ENCODE peak calls at places on chromosomes 7 and 10, in eight cellular contexts. A is cardiac fibroblast, X is brain microvascular endothelial cell, P is nephron progenitor cell, V is AG10803, W is thoracic aorta, C is GM12864, Z is uterus. F is an unnamed sample.

GRCh38 chr7:33821970-33822369 is 83.4 kb upstream of the BMPER start:
- DNase-seq in W (no peak), C (no peak), Z (no peak), P (no peak), X (no peak), A (no peak), V (peak), F (no peak)

GRCh38 chr7:91201731-91202130 is 62.5 kb upstream of the FZD1 start:
- DNase-seq in V (no peak), P (no peak), A (no peak), W (no peak), C (no peak), Z (no peak), X (no peak), F (no peak)

GRCh38 chr10:49287689-49288340 is 11.2 kb upstream of the C10orf71 start:
- DNase-seq in X (no peak), V (no peak), Z (no peak), C (no peak), P (no peak), A (no peak), W (no peak), F (no peak)

GRCh38 chr7:16114633-16115032 is 306.7 kb downstream of the CRPPA start:
- DNase-seq in A (peak), P (no peak), W (no peak), X (no peak), V (peak), C (no peak), Z (no peak), F (no peak)

GRCh38 chr7:23471090-23471859 is 984 bp upstream of the IGF2BP3 start:
- DNase-seq in W (no peak), A (peak), V (no peak), Z (no peak), C (peak), X (peak), P (peak), F (peak)

GRCh38 chr7:158695726-158696452 is 8.7 kb downstream of the NCAPG2 start:
- DNase-seq in Z (peak), A (peak), W (no peak), C (peak), X (peak), P (no peak), V (peak), F (peak)

GRCh38 chr10:33157108-33157507 is 177.4 kb downstream of the NRP1 start:
- DNase-seq in X (peak), V (peak), Z (no peak), C (no peak), P (no peak), W (no peak), A (peak), F (no peak)

GRCh38 chr10:125061557-125062243 is 98.7 kb downstream of the CTBP2 start:
- DNase-seq in P (no peak), C (peak), X (no peak), W (no peak), A (no peak), V (no peak), Z (no peak), F (peak)

GRCh38 chr10:34124522-34125035 is 690.5 kb downstream of the PARD3 start:
- DNase-seq in X (peak), A (peak), W (no peak), V (peak), Z (no peak), P (no peak), C (no peak), F (no peak)

GRCh38 chr10:116120688-116121087 is 152.3 kb downstream of the GFRA1 start:
- DNase-seq in V (no peak), P (peak), X (no peak), W (no peak), Z (no peak), A (no peak), C (no peak), F (no peak)

GRCh38 chr10:126392469-126392868 is 4.2 kb upstream of the ADAM12 start:
- DNase-seq in V (no peak), C (no peak), P (no peak), W (no peak), A (no peak), Z (no peak), X (no peak), F (no peak)

GRCh38 chr7:33107136-33108066 is 1.8 kb downstream of the RP9 start:
- DNase-seq in C (no peak), X (peak), Z (peak), W (no peak), P (peak), A (peak), V (peak), F (no peak)

GRCh38 chr10:63133787-63134557 is 844 bp downstream of the NRBF2 start:
- DNase-seq in A (peak), Z (no peak), C (no peak), P (no peak), X (no peak), W (no peak), V (peak), F (peak)

GRCh38 chr7:146659732-146660131 is 543.1 kb downstream of the CNTNAP2 start:
- DNase-seq in W (no peak), V (no peak), Z (no peak), X (no peak), P (no peak), A (no peak), C (no peak), F (no peak)

GRCh38 chr10:33330543-33331019 is 3.9 kb downstream of the NRP1 start:
- DNase-seq in A (peak), V (peak), X (peak), W (peak), Z (peak), C (peak), P (peak), F (peak)

GRCh38 chr7:105794741-105795729 is 81.4 kb downstream of the ATXN7L1 start:
- DNase-seq in W (no peak), V (peak), C (no peak), P (no peak), Z (peak), A (peak), X (no peak), F (no peak)

GRCh38 chr7:47091141-47091540 is 490.8 kb downstream of the TNS3 start:
- DNase-seq in P (no peak), W (no peak), A (peak), Z (no peak), V (peak), C (no peak), X (peak), F (no peak)

GRCh38 chr7:52592698-52593097 is 442.7 kb upstream of the POM121L12 start:
- DNase-seq in X (no peak), A (no peak), Z (no peak), W (no peak), C (no peak), V (no peak), P (no peak), F (no peak)

GRCh38 chr7:128168667-128169210 is 72.3 kb upstream of the LEP start:
- DNase-seq in Z (no peak), A (peak), X (no peak), C (no peak), W (no peak), V (peak), P (peak), F (peak)

GRCh38 chr10:79070611-79071534 is 2.1 kb downstream of the ZMIZ1 start:
- DNase-seq in A (peak), P (peak), C (no peak), Z (peak), V (peak), X (peak), W (peak), F (no peak)

GRCh38 chr10:15879663-15880062 is 19.4 kb upstream of the MINDY3 start:
- DNase-seq in X (no peak), P (no peak), W (no peak), A (no peak), V (no peak), C (no peak), Z (no peak), F (no peak)

GRCh38 chr10:114042895-114043531 is 653 bp upstream of the ADRB1 start:
- DNase-seq in V (no peak), P (peak), X (peak), A (no peak), Z (no peak), C (no peak), W (no peak), F (peak)

GRCh38 chr10:98154076-98154475 is 19.6 kb downstream of the R3HCC1L start:
- DNase-seq in V (no peak), C (no peak), P (no peak), W (no peak), X (no peak), A (no peak), Z (no peak), F (no peak)

GRCh38 chr7:114150704-114151103 is 231.9 kb upstream of the PPP1R3A start:
- DNase-seq in A (no peak), Z (no peak), W (no peak), P (no peak), C (no peak), X (no peak), V (no peak), F (no peak)

GRCh38 chr7:4725014-4725951 is 43.2 kb downstream of the FOXK1 start:
- DNase-seq in V (peak), A (peak), P (peak), X (peak), W (peak), Z (peak), C (no peak), F (peak)

GRCh38 chr7:29369909-29370488 is 175.4 kb downstream of the CHN2 start:
- DNase-seq in V (no peak), W (no peak), C (no peak), P (no peak), Z (no peak), X (no peak), A (peak), F (no peak)

GRCh38 chr7:155206286-155207020 is 91.2 kb upstream of the INSIG1 start:
- DNase-seq in C (peak), W (peak), V (peak), A (peak), P (no peak), X (peak), Z (peak), F (peak)

GRCh38 chr7:33754933-33755928 is 150.1 kb upstream of the BMPER start:
- DNase-seq in C (no peak), A (no peak), P (no peak), V (no peak), X (no peak), Z (no peak), W (no peak), F (no peak)

GRCh38 chr10:70432101-70432500 is 9.4 kb downstream of the NODAL start:
- DNase-seq in W (no peak), V (no peak), A (peak), X (no peak), Z (no peak), P (no peak), C (no peak), F (no peak)

GRCh38 chr7:147276783-147277370 is 1160.3 kb downstream of the CNTNAP2 start:
- DNase-seq in Z (no peak), C (no peak), P (no peak), X (no peak), V (no peak), W (no peak), A (no peak), F (no peak)

GRCh38 chr10:79266543-79267312 is 80.5 kb upstream of the PPIF start:
- DNase-seq in A (peak), C (no peak), X (peak), W (peak), P (no peak), V (peak), Z (peak), F (peak)

GRCh38 chr10:37701781-37702493 is 155.5 kb downstream of the ZNF248 start:
- DNase-seq in Z (no peak), P (no peak), W (no peak), X (no peak), V (no peak), A (no peak), C (no peak), F (no peak)

GRCh38 chr7:80826520-80827237 is 92.2 kb downstream of the SEMA3C start:
- DNase-seq in P (no peak), C (no peak), X (peak), V (peak), A (peak), Z (no peak), W (no peak), F (no peak)

GRCh38 chr10:48456361-48456804 is 148.5 kb downstream of the ARHGAP22 start:
- DNase-seq in W (no peak), C (no peak), P (peak), X (no peak), A (peak), V (peak), Z (no peak), F (no peak)

GRCh38 chr10:103444478-103444877 is 7.7 kb downstream of the CALHM2 start:
- DNase-seq in X (no peak), Z (no peak), A (no peak), V (no peak), P (no peak), C (no peak), W (no peak), F (no peak)

GRCh38 chr7:29607259-29607658 is 43.6 kb downstream of the PRR15 start:
- DNase-seq in A (no peak), W (no peak), C (no peak), X (no peak), V (no peak), Z (no peak), P (no peak), F (no peak)

GRCh38 chr10:54869022-54869421 is 68.0 kb upstream of the PCDH15 start:
- DNase-seq in C (no peak), Z (no peak), V (no peak), A (peak), W (no peak), X (no peak), P (no peak), F (no peak)

GRCh38 chr10:121823993-121824463 is 103.8 kb downstream of the ATE1 start:
- DNase-seq in C (no peak), Z (no peak), W (no peak), X (peak), A (peak), P (no peak), V (peak), F (peak)

GRCh38 chr10:178208-178607 is 43.0 kb downstream of the ZMYND11 start:
- DNase-seq in V (peak), P (no peak), W (no peak), Z (no peak), X (no peak), A (peak), C (no peak), F (no peak)
- TF ChIP-seq CTCF in V (peak), P (peak), W (peak), Z (no peak), X (no peak), A (peak), C (peak), F (peak)

GRCh38 chr7:99379043-99379577 is 4.6 kb downstream of the ARPC1B start:
- DNase-seq in V (peak), W (peak), A (peak), P (no peak), Z (peak), C (peak), X (peak), F (peak)
- TF ChIP-seq CTCF in V (peak), W (peak), A (no peak), P (no peak), Z (peak), C (no peak), X (peak), F (no peak)

GRCh38 chr7:95605275-95605674 is 9.0 kb upstream of the PDK4 start:
- DNase-seq in V (no peak), A (no peak), P (no peak), X (no peak), C (no peak), Z (no peak), W (no peak), F (no peak)
- TF ChIP-seq CTCF in V (no peak), A (no peak), P (no peak), X (no peak), C (no peak), Z (no peak), W (no peak), F (no peak)

GRCh38 chr10:118827466-118828155 is 72.8 kb upstream of the CACUL1 start:
- DNase-seq in X (no peak), P (no peak), A (no peak), C (no peak), V (no peak), Z (no peak), W (no peak), F (no peak)
- TF ChIP-seq CTCF in X (peak), P (no peak), A (peak), C (peak), V (peak), Z (no peak), W (no peak), F (peak)

GRCh38 chr10:25038303-25038702 is 21.9 kb downstream of the THNSL1 start:
- DNase-seq in P (no peak), Z (no peak), V (no peak), C (no peak), W (no peak), X (no peak), A (no peak), F (no peak)

GRCh38 chr10:25039531-25039930 is 23.1 kb downstream of the THNSL1 start:
- DNase-seq in X (no peak), P (no peak), A (no peak), Z (no peak), V (no peak), W (no peak), C (no peak), F (no peak)

DNA sequence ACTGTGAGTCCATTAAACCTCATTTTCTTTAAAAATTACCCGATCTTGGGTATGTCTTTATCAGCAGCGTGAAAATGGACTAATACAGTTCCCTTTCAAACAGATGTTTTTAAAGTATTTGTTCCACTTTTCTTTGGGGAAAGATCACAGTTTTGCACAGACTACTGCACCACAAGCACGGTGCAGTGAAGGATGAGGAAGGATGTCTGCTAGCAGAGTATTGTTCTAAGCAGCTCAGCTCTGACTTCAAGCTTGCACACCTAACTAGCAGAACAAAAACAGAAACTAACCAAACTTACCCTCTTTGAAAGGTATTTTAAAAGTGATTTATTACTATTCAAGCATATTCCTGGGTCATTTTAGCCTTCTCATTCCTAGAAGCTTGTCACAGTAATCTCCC is 20.0 kb downstream of the THNSL1 start:
- DNase-seq in V (no peak), C (no peak), X (no peak), W (no peak), P (no peak), Z (no peak), A (no peak), F (no peak)
- TF ChIP-seq CTCF in V (no peak), C (no peak), X (no peak), W (no peak), P (no peak), Z (no peak), A (no peak), F (no peak)

DNA sequence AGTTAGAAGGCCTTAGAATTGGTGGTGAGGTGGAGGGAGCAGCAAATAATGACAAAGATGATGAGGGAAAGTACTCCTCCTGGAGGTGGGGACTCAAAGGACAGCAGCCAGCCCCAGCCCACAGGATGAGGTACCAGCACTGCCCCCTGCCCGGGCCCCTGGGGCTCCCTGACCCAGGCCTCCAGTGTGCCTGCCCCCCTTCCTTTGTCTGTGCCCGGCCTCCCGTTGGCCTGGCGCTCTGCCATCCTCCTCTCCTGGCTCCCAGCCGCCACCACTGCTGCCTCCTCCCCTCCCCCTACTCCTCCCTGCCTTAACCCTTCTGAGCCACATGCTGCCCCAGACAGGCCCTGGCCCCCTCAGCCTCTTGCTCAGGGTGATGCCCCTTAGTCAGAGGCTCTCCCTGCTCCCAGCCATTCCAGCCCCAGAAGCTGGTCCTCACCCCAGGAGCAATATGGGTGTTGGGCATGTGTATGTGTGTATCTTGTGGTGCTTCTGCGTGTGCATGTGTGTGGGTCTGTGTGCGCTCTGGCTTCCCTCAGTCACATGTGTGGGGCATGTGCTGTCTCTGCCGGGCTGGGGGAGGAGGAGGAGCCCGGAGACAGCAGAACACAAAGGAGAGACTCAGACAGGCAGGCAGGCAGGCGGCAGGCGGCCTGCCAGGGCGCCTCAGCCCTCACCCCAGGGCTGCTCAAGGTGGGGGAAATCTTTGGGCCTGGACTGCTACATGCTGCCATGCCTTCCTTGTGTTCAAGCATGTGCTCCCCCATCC is 2.6 kb downstream of the LDB1 start:
- DNase-seq in C (no peak), Z (peak), W (peak), X (no peak), V (peak), A (peak), P (peak), F (no peak)
- TF ChIP-seq CTCF in C (no peak), Z (no peak), W (no peak), X (peak), V (peak), A (peak), P (peak), F (peak)

GRCh38 chr7:142867398-142868187 is 12.7 kb downstream of the EPHB6 start:
- DNase-seq in W (no peak), A (no peak), X (no peak), Z (no peak), V (no peak), C (no peak), P (no peak), F (no peak)

GRCh38 chr7:142868188-142868811 is 13.4 kb downstream of the EPHB6 start:
- DNase-seq in A (no peak), C (no peak), P (no peak), X (no peak), V (no peak), Z (no peak), W (no peak), F (no peak)

GRCh38 chr7:142866361-142867096 is 11.7 kb downstream of the EPHB6 start:
- DNase-seq in A (peak), W (no peak), C (no peak), X (no peak), P (peak), Z (no peak), V (no peak), F (no peak)

GRCh38 chr7:142865766-142866165 is 10.9 kb downstream of the EPHB6 start:
- DNase-seq in C (no peak), V (no peak), P (no peak), Z (no peak), W (no peak), A (no peak), X (no peak), F (no peak)

DNA sequence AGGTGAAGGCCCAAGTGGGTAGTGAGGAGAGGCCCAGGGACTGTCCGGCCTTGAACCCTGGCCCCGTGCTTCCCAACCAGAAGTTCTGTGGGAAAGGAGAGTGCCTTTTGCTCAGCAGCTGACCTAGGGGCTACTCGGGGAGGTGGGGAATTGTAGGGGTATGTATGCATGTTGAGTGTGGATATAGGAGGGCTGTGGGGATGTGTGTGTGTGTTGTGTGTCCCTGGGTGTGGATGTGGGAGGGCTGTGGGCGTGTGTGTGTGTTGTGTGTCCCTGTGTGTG is 12.2 kb downstream of the EPHB6 start:
- DNase-seq in V (no peak), X (no peak), Z (no peak), C (no peak), W (no peak), P (no peak), A (no peak), F (no peak)
- TF ChIP-seq CTCF in V (no peak), X (no peak), Z (no peak), C (no peak), W (no peak), P (no peak), A (no peak), F (no peak)